ENCODE peak calls at places on chromosomes 11 and 22, in four cellular contexts. One of them, this sample, is unnamed. For H3K36me3, the result is how much of the 10 kb centered on the place peaks cover.

GRCh38 chr11:69718912-69719311 is 15.1 kb upstream of the FGF19 start:
- DNase-seq in spleen: no peak
- DNase-seq in right lobe of liver: no peak
- DNase-seq in brain microvascular endothelial cell: no peak
- DNase-seq in this sample: no peak

GRCh38 chr11:34512810-34513673 is 552 bp downstream of the ELF5 start:
- DNase-seq in right lobe of liver: peak
- DNase-seq in spleen: peak
- DNase-seq in brain microvascular endothelial cell: peak
- DNase-seq in this sample: no peak

GRCh38 chr11:60159284-60159683 is 23.6 kb downstream of the MS4A6A start:
- DNase-seq in right lobe of liver: no peak
- DNase-seq in brain microvascular endothelial cell: no peak
- DNase-seq in spleen: no peak
- DNase-seq in this sample: no peak

GRCh38 chr11:128338806-128339205 is 248.6 kb downstream of the ETS1 start:
- DNase-seq in right lobe of liver: no peak
- DNase-seq in spleen: no peak
- DNase-seq in brain microvascular endothelial cell: no peak
- DNase-seq in this sample: no peak

GRCh38 chr22:41995211-41995610 is 3.4 kb upstream of the WBP2NL start:
- DNase-seq in spleen: no peak
- DNase-seq in right lobe of liver: no peak
- DNase-seq in brain microvascular endothelial cell: no peak
- DNase-seq in this sample: no peak

GRCh38 chr22:37741312-37741795 is 44.5 kb downstream of the TRIOBP start:
- DNase-seq in spleen: no peak
- DNase-seq in right lobe of liver: peak
- DNase-seq in brain microvascular endothelial cell: peak
- DNase-seq in this sample: no peak

GRCh38 chr11:67605231-67606011 is 1.3 kb upstream of the NDUFV1 start:
- DNase-seq in brain microvascular endothelial cell: no peak
- DNase-seq in right lobe of liver: no peak
- DNase-seq in spleen: no peak
- DNase-seq in this sample: no peak

GRCh38 chr11:61769169-61769920 is 16.9 kb downstream of the MYRF start:
- DNase-seq in right lobe of liver: no peak
- DNase-seq in brain microvascular endothelial cell: peak
- DNase-seq in spleen: no peak
- DNase-seq in this sample: no peak

GRCh38 chr11:92136792-92137191 is 87.8 kb upstream of the FAT3 start:
- DNase-seq in brain microvascular endothelial cell: no peak
- DNase-seq in spleen: no peak
- DNase-seq in right lobe of liver: no peak
- DNase-seq in this sample: no peak

GRCh38 chr11:124739479-124740276 is at the start of gene NRGN:
- DNase-seq in right lobe of liver: peak
- DNase-seq in spleen: peak
- DNase-seq in brain microvascular endothelial cell: peak
- DNase-seq in this sample: peak

GRCh38 chr22:36818010-36818642 is 1.3 kb upstream of the PVALB start:
- DNase-seq in spleen: no peak
- DNase-seq in brain microvascular endothelial cell: no peak
- DNase-seq in right lobe of liver: no peak
- DNase-seq in this sample: no peak

GRCh38 chr11:130181295-130182272 is 22.0 kb downstream of the ST14 start:
- DNase-seq in brain microvascular endothelial cell: peak
- DNase-seq in right lobe of liver: peak
- DNase-seq in spleen: no peak
- DNase-seq in this sample: no peak

GRCh38 chr11:111938687-111939160 is 1.6 kb downstream of the DIXDC1 start:
- DNase-seq in spleen: no peak
- DNase-seq in right lobe of liver: no peak
- DNase-seq in brain microvascular endothelial cell: peak
- DNase-seq in this sample: no peak

GRCh38 chr22:48258108-48258705 is 1495.8 kb downstream of the TBC1D22A start:
- DNase-seq in right lobe of liver: no peak
- DNase-seq in brain microvascular endothelial cell: no peak
- DNase-seq in spleen: peak
- DNase-seq in this sample: no peak

GRCh38 chr11:74268451-74268850 is 43.0 kb downstream of the P4HA3 start:
- DNase-seq in right lobe of liver: no peak
- DNase-seq in brain microvascular endothelial cell: no peak
- DNase-seq in spleen: no peak
- DNase-seq in this sample: no peak

GRCh38 chr11:68528630-68529029 is 68.1 kb downstream of the PPP6R3 start:
- DNase-seq in right lobe of liver: no peak
- DNase-seq in spleen: no peak
- DNase-seq in brain microvascular endothelial cell: no peak
- DNase-seq in this sample: no peak

GRCh38 chr22:35637254-35637653 is 11.0 kb upstream of the APOL6 start:
- DNase-seq in right lobe of liver: no peak
- DNase-seq in brain microvascular endothelial cell: no peak
- DNase-seq in spleen: peak
- DNase-seq in this sample: peak

GRCh38 chr11:128549256-128549944 is 38.0 kb downstream of the ETS1 start:
- DNase-seq in brain microvascular endothelial cell: peak
- DNase-seq in right lobe of liver: peak
- DNase-seq in spleen: peak
- DNase-seq in this sample: no peak

GRCh38 chr22:43424865-43425630 is 13.2 kb downstream of the MPPED1 start:
- DNase-seq in right lobe of liver: peak
- DNase-seq in spleen: no peak
- DNase-seq in brain microvascular endothelial cell: no peak
- DNase-seq in this sample: peak

GRCh38 chr11:71420455-71421241 is 27.5 kb downstream of the DHCR7 start:
- DNase-seq in spleen: no peak
- DNase-seq in right lobe of liver: no peak
- DNase-seq in brain microvascular endothelial cell: peak
- DNase-seq in this sample: no peak

GRCh38 chr11:34916810-34917780 is 677 bp downstream of the PDHX start:
- DNase-seq in brain microvascular endothelial cell: peak
- DNase-seq in right lobe of liver: no peak
- DNase-seq in spleen: no peak
- DNase-seq in this sample: peak

GRCh38 chr11:119721129-119722120 is 7.6 kb downstream of the NECTIN1 start:
- DNase-seq in right lobe of liver: no peak
- DNase-seq in spleen: no peak
- DNase-seq in brain microvascular endothelial cell: no peak
- DNase-seq in this sample: no peak

DNA sequence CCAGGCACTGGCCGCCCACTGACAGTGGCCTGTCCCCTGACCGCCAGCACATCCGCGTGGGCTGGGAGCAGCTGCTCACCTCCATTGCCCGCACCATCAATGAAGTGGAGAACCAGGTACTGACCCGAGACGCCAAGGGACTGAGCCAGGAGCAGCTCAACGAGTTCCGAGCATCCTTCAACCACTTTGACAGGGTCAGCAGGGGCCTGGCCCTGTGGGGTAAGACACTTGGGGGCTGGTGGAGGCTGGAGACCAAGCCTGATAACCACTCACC is 6.5 kb downstream of the CTSF start:
- DNase-seq in spleen: no peak
- DNase-seq in right lobe of liver: no peak
- DNase-seq in brain microvascular endothelial cell: no peak
- DNase-seq in this sample: no peak
- H3K36me3 ChIP-seq in spleen: under half
- H3K36me3 ChIP-seq in right lobe of liver: under half
- H3K36me3 ChIP-seq in brain microvascular endothelial cell: under half
- H3K36me3 ChIP-seq in this sample: under half

GRCh38 chr22:46825145-46825544 is 62.7 kb downstream of the TBC1D22A start:
- DNase-seq in right lobe of liver: no peak
- DNase-seq in spleen: no peak
- DNase-seq in brain microvascular endothelial cell: no peak
- DNase-seq in this sample: no peak

GRCh38 chr22:46826438-46826837 is 64.0 kb downstream of the TBC1D22A start:
- DNase-seq in spleen: no peak
- DNase-seq in brain microvascular endothelial cell: no peak
- DNase-seq in right lobe of liver: no peak
- DNase-seq in this sample: no peak

GRCh38 chr22:46828323-46829139 is 66.1 kb downstream of the TBC1D22A start:
- DNase-seq in right lobe of liver: no peak
- DNase-seq in brain microvascular endothelial cell: no peak
- DNase-seq in spleen: no peak
- DNase-seq in this sample: no peak

GRCh38 chr22:46827781-46828180 is 65.3 kb downstream of the TBC1D22A start:
- DNase-seq in spleen: no peak
- DNase-seq in right lobe of liver: no peak
- DNase-seq in brain microvascular endothelial cell: no peak
- DNase-seq in this sample: no peak

GRCh38 chr22:46827072-46827780 is 64.8 kb downstream of the TBC1D22A start:
- DNase-seq in spleen: no peak
- DNase-seq in right lobe of liver: no peak
- DNase-seq in brain microvascular endothelial cell: no peak
- DNase-seq in this sample: no peak
- TF ChIP-seq CTCF in spleen: no peak
- TF ChIP-seq CTCF in right lobe of liver: peak
- TF ChIP-seq CTCF in brain microvascular endothelial cell: peak
- TF ChIP-seq CTCF in this sample: no peak

GRCh38 chr22:17213976-17214375 is 5.3 kb downstream of the ADA2 start:
- DNase-seq in spleen: no peak
- DNase-seq in brain microvascular endothelial cell: peak
- DNase-seq in right lobe of liver: peak
- DNase-seq in this sample: no peak

GRCh38 chr22:17222503-17222902 is 3.3 kb upstream of the ADA2 start:
- DNase-seq in spleen: no peak
- DNase-seq in brain microvascular endothelial cell: no peak
- DNase-seq in right lobe of liver: no peak
- DNase-seq in this sample: no peak

GRCh38 chr22:17214416-17215043 is 4.7 kb downstream of the ADA2 start:
- DNase-seq in spleen: no peak
- DNase-seq in right lobe of liver: peak
- DNase-seq in brain microvascular endothelial cell: no peak
- DNase-seq in this sample: no peak

GRCh38 chr22:17217179-17217578 is 2.1 kb downstream of the ADA2 start:
- DNase-seq in right lobe of liver: no peak
- DNase-seq in spleen: no peak
- DNase-seq in brain microvascular endothelial cell: no peak
- DNase-seq in this sample: no peak

DNA sequence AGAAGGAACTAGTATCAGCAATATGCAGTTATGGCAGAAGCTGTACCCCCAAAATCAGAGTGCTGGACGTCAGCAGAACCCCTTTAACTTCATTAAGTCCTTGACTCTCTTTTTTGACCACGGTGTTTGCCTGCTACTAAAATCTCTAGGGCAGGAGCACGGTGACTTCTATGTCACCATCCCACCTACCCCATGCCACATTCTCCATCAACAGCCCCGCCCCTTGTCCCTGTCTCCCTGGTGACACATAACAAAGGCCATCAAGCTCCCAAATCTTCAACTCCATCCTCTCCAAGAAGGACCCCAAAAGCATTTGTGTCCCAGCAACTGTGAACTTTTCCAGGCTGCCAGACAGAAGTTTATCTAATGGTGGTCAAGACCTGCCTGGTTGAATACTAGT is 894 bp downstream of the ADA2 start:
- DNase-seq in right lobe of liver: peak
- DNase-seq in brain microvascular endothelial cell: no peak
- DNase-seq in spleen: no peak
- DNase-seq in this sample: no peak
- H3K4me3 ChIP-seq in right lobe of liver: no peak
- H3K4me3 ChIP-seq in brain microvascular endothelial cell: no peak
- H3K4me3 ChIP-seq in spleen: no peak
- H3K4me3 ChIP-seq in this sample: no peak

DNA sequence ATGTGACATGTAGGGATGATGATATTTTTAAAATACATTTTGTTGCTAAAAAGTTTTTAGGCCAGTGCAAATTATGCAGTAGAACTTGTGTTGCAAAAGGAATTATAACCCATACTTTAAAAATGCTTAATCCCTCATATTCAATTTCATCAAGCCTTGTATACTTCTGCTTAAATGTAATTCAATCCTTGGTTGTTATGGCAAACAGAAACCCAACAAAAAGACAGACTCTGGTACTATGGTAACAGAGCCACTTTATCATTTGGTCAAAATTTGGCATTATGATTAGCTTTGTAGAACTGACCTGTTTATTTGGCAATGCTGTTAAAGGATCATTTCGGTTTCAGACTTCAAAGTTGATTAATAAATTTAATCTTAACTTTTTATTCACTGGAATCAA is 284.8 kb downstream of the TMEM135 start:
- DNase-seq in brain microvascular endothelial cell: no peak
- DNase-seq in right lobe of liver: no peak
- DNase-seq in spleen: no peak
- DNase-seq in this sample: no peak
- H3K36me3 ChIP-seq in brain microvascular endothelial cell: under half
- H3K36me3 ChIP-seq in right lobe of liver: under half
- H3K36me3 ChIP-seq in spleen: under half
- H3K36me3 ChIP-seq in this sample: under half

DNA sequence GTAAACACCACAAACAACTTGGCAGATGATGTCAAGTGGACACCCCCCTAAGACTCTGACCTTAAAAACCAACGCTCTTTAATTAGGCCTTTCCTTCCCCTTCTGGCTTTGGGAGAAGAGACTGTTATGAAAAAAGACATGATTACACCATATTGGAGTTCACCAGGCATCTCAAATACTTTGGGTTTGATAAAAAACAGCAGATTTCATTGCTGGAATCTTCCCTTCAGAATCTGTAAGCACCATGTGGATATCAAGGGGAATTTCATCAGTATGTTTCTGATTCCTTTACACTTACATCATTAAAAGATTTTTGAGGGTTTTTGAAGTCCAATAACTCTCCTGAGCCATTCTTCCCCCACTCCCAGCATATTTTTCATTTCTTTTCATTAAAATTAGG is 85.6 kb downstream of the KIRREL3 start:
- DNase-seq in spleen: no peak
- DNase-seq in brain microvascular endothelial cell: no peak
- DNase-seq in right lobe of liver: no peak
- DNase-seq in this sample: no peak
- TF ChIP-seq CTCF in spleen: no peak
- TF ChIP-seq CTCF in brain microvascular endothelial cell: no peak
- TF ChIP-seq CTCF in right lobe of liver: no peak
- TF ChIP-seq CTCF in this sample: no peak